ENCODE peak calls at places on chromosomes 4 and X, in four cellular contexts. P, Y, F and M are unnamed samples.

GRCh38 chr4:4981427-4981826 is 37.8 kb downstream of the CYTL1 start:
- DNase-seq in P (no peak), Y (no peak), F (no peak), M (no peak)

GRCh38 chrX:110081740-110082139 is 78.8 kb downstream of the TMEM164 start:
- DNase-seq in P (no peak), Y (no peak), F (no peak), M (no peak)

GRCh38 chrX:117989512-117989911 is 127.1 kb downstream of the KLHL13 start:
- DNase-seq in P (no peak), Y (no peak), F (no peak), M (no peak)

GRCh38 chr4:7676376-7676775 is 241.6 kb upstream of the PSAPL1 start:
- DNase-seq in P (no peak), Y (no peak), F (no peak), M (no peak)

GRCh38 chr4:78325244-78326187 is 226.1 kb upstream of the ANXA3 start:
- DNase-seq in P (no peak), Y (no peak), F (no peak), M (no peak)

GRCh38 chrX:119015407-119016242 is 41.2 kb downstream of the LONRF3 start:
- DNase-seq in P (peak), Y (peak), F (no peak), M (no peak)

GRCh38 chr4:2696423-2696822 is 59.7 kb downstream of the TNIP2 start:
- DNase-seq in P (no peak), Y (no peak), F (no peak), M (no peak)

GRCh38 chrX:58025979-58026378 is 115.7 kb upstream of the ZXDA start:
- DNase-seq in P (peak), Y (peak), F (no peak), M (no peak)

GRCh38 chr4:911221-911751 is 20.8 kb downstream of the GAK start:
- DNase-seq in P (no peak), Y (no peak), F (no peak), M (no peak)

GRCh38 chr4:181637186-181638105 is 605.8 kb upstream of the TENM3 start:
- DNase-seq in P (no peak), Y (no peak), F (no peak), M (no peak)